ENCODE peak calls at places on chromosomes 13 and 19, in seven cellular contexts. R, Y, X, U, P, K and W are unnamed samples.
A peak's percentile ranks its signal among the peaks of the same experiment; 100 is the strongest.

GRCh38 chr13:108102771-108103170 is 112.6 kb downstream of the LIG4 start:
- DNase-seq in R (no peak), Y (no peak), X (no peak), U (no peak), P (no peak), K (no peak), W (no peak)

GRCh38 chr13:103852036-103852435 is 785.8 kb upstream of the SLC10A2 start:
- DNase-seq in R (no peak), Y (no peak), X (no peak), U (no peak), P (no peak), K (no peak), W (no peak)

GRCh38 chr13:86585826-86586225 is 786.6 kb upstream of the SLITRK6 start:
- DNase-seq in R (no peak), Y (peak; percentile 48), X (no peak), U (no peak), P (no peak), K (peak; percentile 16), W (no peak)

GRCh38 chr19:711224-711623 is 2.5 kb downstream of the PALM start:
- DNase-seq in R (no peak), Y (no peak), X (no peak), U (no peak), P (no peak), K (no peak), W (no peak)

GRCh38 chr19:3868770-3869456 is at the start of gene ZFR2:
- DNase-seq in R (no peak), Y (no peak), X (no peak), U (peak; percentile 83), P (no peak), K (no peak), W (peak; percentile 68)

GRCh38 chr13:109626386-109627171 is 159.8 kb downstream of the IRS2 start:
- DNase-seq in R (no peak), Y (no peak), X (no peak), U (no peak), P (no peak), K (no peak), W (no peak)

GRCh38 chr13:34161829-34162544 is 344.0 kb downstream of the RFC3 start:
- DNase-seq in R (no peak), Y (no peak), X (no peak), U (no peak), P (no peak), K (no peak), W (no peak)

GRCh38 chr19:1460033-1460995 is 10.4 kb downstream of the APC2 start:
- DNase-seq in R (no peak), Y (no peak), X (no peak), U (peak; percentile 7), P (no peak), K (no peak), W (no peak)